ENCODE peak calls at places on chromosome 4, in five cellular contexts. Z is fibroblast of mammary gland, H is ascending aorta, T is GM12865, I is mammary epithelial cell. C is an unnamed sample.

GRCh38 chr4:8740666-8741395 is 130.8 kb downstream of the HMX1 start:
- DNase-seq in T (no peak), H (peak; percentile 56), I (no peak), Z (no peak), C (no peak)

GRCh38 chr4:74659576-74660411 is 134.5 kb downstream of the BTC start:
- DNase-seq in Z (peak; percentile 100), T (no peak), H (peak; percentile 75), I (peak; percentile 100), C (peak; percentile 99)

GRCh38 chr4:156169011-156169410 is 215.3 kb upstream of the CTSO start:
- DNase-seq in I (peak; percentile 80), T (peak; percentile 60), H (peak; percentile 65), Z (peak; percentile 94), C (peak; percentile 84)

GRCh38 chr4:169222768-169223167 is 48.0 kb downstream of the SH3RF1 start:
- DNase-seq in Z (no peak), I (no peak), T (no peak), H (no peak), C (no peak)

GRCh38 chr4:13537011-13537831 is 7.1 kb downstream of the NKX3-2 start:
- DNase-seq in Z (no peak), I (no peak), T (no peak), H (no peak), C (no peak)

GRCh38 chr4:136651278-136651667 is 881.0 kb downstream of the PCDH18 start:
- DNase-seq in I (no peak), H (no peak), Z (no peak), T (no peak), C (no peak)

GRCh38 chr4:25890653-25891485 is 23.2 kb upstream of the SMIM20 start:
- DNase-seq in H (no peak), I (no peak), Z (no peak), T (no peak), C (no peak)

GRCh38 chr4:91519155-91519554 is 784.6 kb upstream of the GRID2 start:
- DNase-seq in I (no peak), T (no peak), Z (no peak), H (no peak), C (no peak)

GRCh38 chr4:152810715-152811287 is 31.0 kb downstream of the ARFIP1 start:
- DNase-seq in Z (no peak), I (no peak), T (no peak), H (no peak), C (no peak)

GRCh38 chr4:152946460-152946859 is 10.3 kb downstream of the FHDC1 start:
- DNase-seq in I (peak; percentile 36), T (no peak), H (no peak), Z (no peak), C (no peak)

GRCh38 chr4:125765936-125766335 is 451.2 kb downstream of the FAT4 start:
- DNase-seq in Z (peak; percentile 35), I (no peak), H (no peak), T (no peak), C (no peak)

GRCh38 chr4:168919706-168920324 is 90.2 kb downstream of the CBR4 start:
- DNase-seq in H (no peak), I (no peak), T (no peak), Z (no peak), C (no peak)

GRCh38 chr4:38562751-38563198 is 101.2 kb upstream of the KLF3 start:
- DNase-seq in H (no peak), Z (peak; percentile 6), I (peak; percentile 39), T (no peak), C (no peak)

GRCh38 chr4:162891788-162892707 is 274.6 kb downstream of the NAF1 start:
- DNase-seq in H (no peak), T (peak; percentile 87), I (no peak), Z (no peak), C (peak; percentile 62)

GRCh38 chr4:158996669-158997074 is 106.2 kb upstream of the RAPGEF2 start:
- DNase-seq in Z (peak; percentile 98), I (peak; percentile 99), H (no peak), T (no peak), C (peak; percentile 91)

GRCh38 chr4:8853249-8853648 is 18.4 kb downstream of the HMX1 start:
- DNase-seq in I (no peak), Z (no peak), H (no peak), T (no peak), C (no peak)

GRCh38 chr4:26368685-26369084 is 47.9 kb downstream of the RBPJ start:
- DNase-seq in I (no peak), Z (peak; percentile 42), H (no peak), T (no peak), C (no peak)

DNA sequence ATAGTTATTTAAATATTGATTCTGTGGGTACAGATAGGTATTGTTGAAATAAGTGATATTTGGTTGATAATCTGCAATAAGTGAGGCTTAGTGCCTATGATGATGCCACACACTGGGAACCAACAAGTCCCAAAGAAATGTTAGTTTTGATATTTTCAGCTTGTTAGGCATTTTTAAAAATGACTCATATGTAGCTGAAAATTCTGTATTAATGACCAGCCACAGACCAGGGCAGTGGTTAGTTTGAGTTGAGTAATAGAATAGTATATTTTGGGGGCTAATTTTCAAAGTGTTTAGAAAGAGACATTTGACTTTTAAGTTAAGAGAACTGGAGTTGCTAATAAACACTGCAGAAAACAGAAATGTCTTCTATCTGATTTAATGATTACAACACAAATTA is 9.4 kb downstream of the INTU start:
- DNase-seq in H (no peak), T (no peak), Z (peak; percentile 32), I (no peak), C (no peak)
- H3K4me3 ChIP-seq in H (peak overlapping the region; percentile 21), T (no peak overlapping the region), Z (no peak overlapping the region), I (no peak overlapping the region), C (no peak overlapping the region)

GRCh38 chr4:82415922-82416365 is 14.3 kb downstream of the HNRNPDL start:
- DNase-seq in Z (no peak), H (no peak), T (no peak), I (no peak), C (no peak)
- TF ChIP-seq CTCF in Z (no peak), H (no peak), T (no peak), I (no peak), C (no peak)

GRCh38 chr4:122219356-122219755 is 67.2 kb downstream of the BLTP1 start:
- DNase-seq in I (no peak), H (no peak), T (no peak), Z (no peak), C (no peak)

GRCh38 chr4:122229857-122230256 is 77.7 kb downstream of the BLTP1 start:
- DNase-seq in Z (no peak), T (no peak), I (no peak), H (no peak), C (no peak)

GRCh38 chr4:122221322-122221721 is 69.2 kb downstream of the BLTP1 start:
- DNase-seq in Z (no peak), H (no peak), T (no peak), I (no peak), C (no peak)

GRCh38 chr4:122227202-122227601 is 75.1 kb downstream of the BLTP1 start:
- DNase-seq in I (no peak), H (no peak), T (no peak), Z (no peak), C (no peak)

DNA sequence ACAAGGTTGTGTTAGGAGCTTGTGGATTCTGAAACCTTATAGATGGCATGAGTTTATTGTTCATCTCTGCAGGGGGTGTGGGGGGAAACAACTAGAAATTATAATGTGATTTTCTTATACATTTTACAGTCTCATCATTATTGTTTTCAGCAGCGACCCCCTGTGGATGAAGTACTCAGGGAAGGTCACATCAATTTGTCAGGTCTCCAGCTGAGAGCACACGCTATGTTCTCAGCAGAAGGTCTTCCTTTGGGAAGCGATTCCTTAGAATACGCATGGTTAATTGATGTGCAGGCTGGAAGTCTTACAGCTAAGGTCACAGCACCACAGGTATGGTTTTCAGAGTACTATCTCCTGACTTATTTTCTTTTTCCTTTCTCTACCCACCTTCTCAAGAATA is 72.2 kb downstream of the BLTP1 start:
- DNase-seq in T (peak; percentile 10), H (no peak), Z (peak; percentile 13), I (peak; percentile 0), C (no peak)
- H3K4me3 ChIP-seq in T (no peak overlapping the region), H (no peak overlapping the region), Z (no peak overlapping the region), I (no peak overlapping the region), C (no peak overlapping the region)

GRCh38 chr4:161256172-161256571 is 907.6 kb downstream of the FSTL5 start:
- DNase-seq in I (no peak), H (no peak), T (no peak), Z (peak; percentile 4), C (no peak)

GRCh38 chr4:161249779-161250440 is 913.9 kb downstream of the FSTL5 start:
- DNase-seq in H (no peak), I (no peak), Z (no peak), T (no peak), C (no peak)

GRCh38 chr4:161248880-161249279 is 914.9 kb downstream of the FSTL5 start:
- DNase-seq in H (no peak), Z (no peak), I (no peak), T (no peak), C (no peak)

GRCh38 chr4:161254375-161254774 is 909.4 kb downstream of the FSTL5 start:
- DNase-seq in I (no peak), T (no peak), Z (no peak), H (no peak), C (no peak)

DNA sequence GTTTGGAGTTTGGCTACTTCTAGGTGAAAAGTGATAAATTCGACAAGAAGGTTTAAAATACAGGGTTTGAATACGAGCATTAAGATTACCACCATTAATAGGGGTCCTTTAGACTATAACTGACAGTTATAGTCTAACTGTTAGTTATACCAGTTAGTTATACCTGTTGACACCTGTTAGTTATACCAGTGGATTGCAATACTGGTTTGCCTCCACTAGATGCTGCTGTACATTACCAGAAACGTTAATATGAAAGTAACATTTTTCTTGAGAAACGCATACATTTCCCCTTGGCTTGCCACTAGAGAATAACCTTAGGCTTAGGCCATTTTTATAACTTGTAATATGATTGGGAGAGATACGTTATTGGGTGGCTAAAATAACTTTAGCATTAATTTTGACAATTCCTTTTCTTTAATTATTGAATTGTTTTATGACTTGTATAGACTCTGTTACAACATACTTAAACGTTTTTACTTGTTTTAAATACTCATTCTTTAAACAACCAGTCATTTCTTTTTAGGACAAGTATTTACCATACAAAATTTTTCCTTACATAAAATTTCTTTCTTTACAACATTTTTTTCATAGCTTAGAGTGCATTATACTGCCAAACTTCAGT is 911.2 kb downstream of the FSTL5 start:
- DNase-seq in T (peak; percentile 64), Z (peak; percentile 1), I (peak; percentile 29), H (no peak), C (no peak)
- TF ChIP-seq CTCF in T (peak; percentile 87), Z (peak; percentile 43), I (peak; percentile 92), H (no peak), C (peak; percentile 77)

DNA sequence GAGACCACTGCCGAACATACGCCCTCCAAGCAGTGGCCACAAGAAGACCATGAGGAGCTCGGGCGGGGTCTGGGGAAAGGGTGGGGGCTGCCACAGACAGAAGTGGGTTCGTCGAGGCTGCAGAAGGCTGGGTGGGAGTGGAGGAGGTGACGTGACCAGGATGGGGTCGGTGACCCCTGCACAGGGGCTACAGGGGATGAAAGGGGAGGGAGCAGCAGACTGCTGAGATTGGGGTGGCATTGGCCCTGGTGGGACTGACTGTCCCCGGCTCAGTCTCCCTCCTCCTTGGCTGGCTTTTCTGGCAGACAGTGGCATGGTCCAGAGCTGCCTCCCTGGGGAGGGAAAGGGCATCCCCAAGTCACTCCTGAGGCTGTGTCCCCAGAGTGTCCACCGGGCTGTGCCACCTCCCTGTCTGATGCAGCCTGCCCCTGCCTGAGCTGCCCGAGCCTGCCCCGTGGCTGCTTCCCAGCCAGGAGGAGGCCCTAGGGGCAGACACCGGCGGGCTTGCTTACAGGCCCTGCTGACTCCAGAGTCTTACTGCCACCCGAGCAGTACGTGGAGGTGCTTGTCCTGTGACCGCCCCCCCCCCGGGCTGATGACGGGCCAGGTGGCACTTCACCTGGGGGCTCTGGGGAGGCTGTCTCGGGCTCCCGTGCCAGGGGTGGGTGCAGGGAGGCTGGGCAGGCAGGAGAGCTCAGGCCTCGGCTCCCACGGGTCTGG is 7.2 kb downstream of the SH3BP2 start:
- DNase-seq in T (peak; percentile 46), Z (no peak), I (no peak), H (no peak), C (no peak)
- H3K4me3 ChIP-seq in T (peak overlapping the region; percentile 82), Z (no peak overlapping the region), I (no peak overlapping the region), H (peak overlapping the region; percentile 31), C (no peak overlapping the region)